ENCODE peak calls at places on chromosomes 16 and 17, in four cellular contexts. O is HepG2, T is GM12878, Q is K562. K is an unnamed sample.

GRCh38 chr17:60145006-60145935 is 4.5 kb upstream of the CA4 start:
- DNase-seq in T (no peak), O (no peak), Q (no peak), K (no peak)

GRCh38 chr16:30092373-30093010 is 768 bp upstream of the TBX6 start:
- DNase-seq in Q (peak), T (peak), O (peak), K (peak)

GRCh38 chr16:75195811-75196790 is 10.9 kb downstream of the CTRB2 start:
- DNase-seq in O (no peak), T (no peak), Q (no peak), K (no peak)

GRCh38 chr17:1643999-1644492 is 1.5 kb downstream of the SCARF1 start:
- DNase-seq in O (no peak), T (no peak), Q (no peak), K (no peak)

GRCh38 chr17:63841350-63842172 is 924 bp downstream of the SMARCD2 start:
- DNase-seq in T (no peak), Q (peak), O (peak), K (no peak)

GRCh38 chr17:38742431-38743308 is 5.5 kb downstream of the PCGF2 start:
- DNase-seq in T (no peak), Q (no peak), O (peak), K (peak)

GRCh38 chr16:70749681-70750601 is 51.0 kb downstream of the VAC14 start:
- DNase-seq in Q (no peak), T (no peak), O (no peak), K (no peak)

GRCh38 chr17:70906808-70907207 is 737.5 kb downstream of the KCNJ2 start:
- DNase-seq in Q (no peak), O (no peak), T (no peak), K (no peak)

GRCh38 chr17:36524428-36524876 is 10.2 kb downstream of the MYO19 start:
- DNase-seq in O (no peak), T (no peak), Q (no peak), K (no peak)

GRCh38 chr16:11425140-11425539 is 79.9 kb downstream of the RMI2 start:
- DNase-seq in T (no peak), Q (no peak), O (no peak), K (no peak)

GRCh38 chr16:26526633-26527032 is 540.1 kb upstream of the C16orf82 start:
- DNase-seq in T (no peak), Q (no peak), O (no peak), K (no peak)

GRCh38 chr17:59424331-59424730 is 92.9 kb downstream of the YPEL2 start:
- DNase-seq in T (no peak), O (no peak), Q (no peak), K (no peak)

GRCh38 chr17:76796081-76796480 is 58.2 kb downstream of the MFSD11 start:
- DNase-seq in O (no peak), T (no peak), Q (no peak), K (no peak)

GRCh38 chr17:77119668-77120301 is 21.0 kb upstream of the SEC14L1 start:
- DNase-seq in T (no peak), Q (no peak), O (peak), K (no peak)

GRCh38 chr16:56977256-56977655 is 12.1 kb upstream of the NLRC5 start:
- DNase-seq in Q (no peak), T (no peak), O (no peak), K (no peak)

GRCh38 chr16:28923652-28924398 is 1.2 kb downstream of the RABEP2 start:
- DNase-seq in T (peak), Q (no peak), O (peak), K (no peak)

GRCh38 chr17:60645918-60646523 is 31.6 kb upstream of the BCAS3 start:
- DNase-seq in Q (no peak), T (no peak), O (no peak), K (no peak)

GRCh38 chr16:53821487-53821886 is 117.5 kb downstream of the FTO start:
- DNase-seq in O (no peak), T (no peak), Q (no peak), K (no peak)

GRCh38 chr16:610513-611381 is 20.0 kb upstream of the WFIKKN1 start:
- DNase-seq in O (peak), T (no peak), Q (no peak), K (no peak)

GRCh38 chr17:56914641-56915263 is 903 bp upstream of the TRIM25 start:
- DNase-seq in Q (peak), O (no peak), T (no peak), K (no peak)

GRCh38 chr17:41434313-41434895 is 6.4 kb downstream of the KRT38 start:
- DNase-seq in Q (no peak), O (no peak), T (no peak), K (no peak)

GRCh38 chr17:29289852-29290251 is 4.1 kb downstream of the NUFIP2 start:
- DNase-seq in T (no peak), O (no peak), Q (no peak), K (no peak)

GRCh38 chr17:80029235-80029974 is 6.3 kb downstream of the TBC1D16 start:
- DNase-seq in Q (no peak), O (no peak), T (no peak), K (no peak)

GRCh38 chr16:81497690-81498089 is 53.1 kb downstream of the CMIP start:
- DNase-seq in O (no peak), Q (no peak), T (no peak), K (no peak)

GRCh38 chr17:78665952-78666920 is 89.0 kb upstream of the DNAH17 start:
- DNase-seq in Q (peak), T (no peak), O (peak), K (no peak)

GRCh38 chr17:57158296-57158695 is 73.2 kb downstream of the AKAP1 start:
- DNase-seq in Q (no peak), O (no peak), T (no peak), K (peak)

GRCh38 chr16:4407543-4408322 is 8.7 kb downstream of the CORO7 start:
- DNase-seq in Q (no peak), O (no peak), T (no peak), K (no peak)

GRCh38 chr16:84042879-84043485 is 387 bp upstream of the SLC38A8 start:
- DNase-seq in O (no peak), T (no peak), Q (peak), K (no peak)

GRCh38 chr16:76926042-76926441 is 264.9 kb upstream of the MON1B start:
- DNase-seq in O (no peak), T (no peak), Q (no peak), K (no peak)

GRCh38 chr17:20954794-20955193 is 88.0 kb downstream of the USP22 start:
- DNase-seq in O (no peak), Q (no peak), T (no peak), K (no peak)

GRCh38 chr16:30902070-30902972 is 5.9 kb downstream of the CTF1 start:
- DNase-seq in T (no peak), Q (peak), O (peak), K (peak)

GRCh38 chr16:1960665-1961630 is 1.6 kb downstream of the NDUFB10 start:
- DNase-seq in Q (peak), O (peak), T (no peak), K (no peak)

GRCh38 chr16:73382921-73383594 is 335.1 kb upstream of the ZFHX3 start:
- DNase-seq in O (no peak), T (no peak), Q (no peak), K (no peak)

GRCh38 chr16:69324013-69324531 is 6.3 kb downstream of the PDF start:
- DNase-seq in O (no peak), Q (no peak), T (no peak), K (no peak)

GRCh38 chr17:32569171-32570080 is 82.6 kb downstream of the CDK5R1 start:
- DNase-seq in T (peak), O (no peak), Q (no peak), K (no peak)

GRCh38 chr16:54077412-54077821 is 209.2 kb downstream of the IRX3 start:
- DNase-seq in T (no peak), O (no peak), Q (no peak), K (peak)

GRCh38 chr16:30964540-30965226 is 7.1 kb downstream of the SETD1A start:
- DNase-seq in T (no peak), Q (no peak), O (no peak), K (no peak)

GRCh38 chr17:78748048-78748729 is 33.9 kb downstream of the CYTH1 start:
- DNase-seq in T (no peak), Q (no peak), O (peak), K (no peak)

GRCh38 chr17:47705536-47706481 is 11.8 kb downstream of the TBKBP1 start:
- DNase-seq in O (no peak), Q (peak), T (no peak), K (no peak)
- TF ChIP-seq ESRRA in O (no peak), Q (no peak), T (no peak), K (no peak)

DNA sequence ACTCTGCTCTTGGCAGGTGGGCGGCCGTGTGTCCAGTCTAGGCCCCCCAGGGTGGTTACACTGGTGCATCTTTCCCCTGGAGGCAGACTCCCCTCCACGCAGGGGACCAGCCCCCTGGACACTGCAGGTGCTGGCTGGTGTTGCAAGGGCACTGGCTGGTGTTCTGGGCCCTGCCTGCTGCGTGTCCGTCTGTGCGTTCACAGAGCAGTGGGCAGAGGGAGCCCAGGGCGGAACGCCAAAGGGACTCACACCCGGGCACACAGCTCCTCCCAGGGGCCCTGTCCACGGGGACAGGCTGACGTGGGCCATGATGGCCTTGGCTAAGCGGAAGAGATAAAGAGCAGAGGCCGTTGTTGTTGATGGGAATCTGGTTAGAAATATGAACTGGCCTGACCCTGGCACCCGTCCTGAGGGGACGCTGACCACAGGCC is 27.3 kb downstream of the ACSF3 start:
- DNase-seq in T (no peak), O (no peak), Q (no peak), K (no peak)
- TF ChIP-seq JUNB in T (no peak), O (no peak), Q (no peak), K (no peak)

GRCh38 chr17:9336817-9337216 is 238.8 kb downstream of the STX8 start:
- DNase-seq in O (no peak), Q (no peak), T (peak), K (no peak)

GRCh38 chr17:9331512-9332163 is 244.0 kb downstream of the STX8 start:
- DNase-seq in O (no peak), Q (no peak), T (no peak), K (no peak)

GRCh38 chr17:9332164-9332527 is 243.5 kb downstream of the STX8 start:
- DNase-seq in O (no peak), T (no peak), Q (no peak), K (no peak)

GRCh38 chr17:9330903-9331272 is 244.7 kb downstream of the STX8 start:
- DNase-seq in Q (no peak), O (no peak), T (no peak), K (no peak)

DNA sequence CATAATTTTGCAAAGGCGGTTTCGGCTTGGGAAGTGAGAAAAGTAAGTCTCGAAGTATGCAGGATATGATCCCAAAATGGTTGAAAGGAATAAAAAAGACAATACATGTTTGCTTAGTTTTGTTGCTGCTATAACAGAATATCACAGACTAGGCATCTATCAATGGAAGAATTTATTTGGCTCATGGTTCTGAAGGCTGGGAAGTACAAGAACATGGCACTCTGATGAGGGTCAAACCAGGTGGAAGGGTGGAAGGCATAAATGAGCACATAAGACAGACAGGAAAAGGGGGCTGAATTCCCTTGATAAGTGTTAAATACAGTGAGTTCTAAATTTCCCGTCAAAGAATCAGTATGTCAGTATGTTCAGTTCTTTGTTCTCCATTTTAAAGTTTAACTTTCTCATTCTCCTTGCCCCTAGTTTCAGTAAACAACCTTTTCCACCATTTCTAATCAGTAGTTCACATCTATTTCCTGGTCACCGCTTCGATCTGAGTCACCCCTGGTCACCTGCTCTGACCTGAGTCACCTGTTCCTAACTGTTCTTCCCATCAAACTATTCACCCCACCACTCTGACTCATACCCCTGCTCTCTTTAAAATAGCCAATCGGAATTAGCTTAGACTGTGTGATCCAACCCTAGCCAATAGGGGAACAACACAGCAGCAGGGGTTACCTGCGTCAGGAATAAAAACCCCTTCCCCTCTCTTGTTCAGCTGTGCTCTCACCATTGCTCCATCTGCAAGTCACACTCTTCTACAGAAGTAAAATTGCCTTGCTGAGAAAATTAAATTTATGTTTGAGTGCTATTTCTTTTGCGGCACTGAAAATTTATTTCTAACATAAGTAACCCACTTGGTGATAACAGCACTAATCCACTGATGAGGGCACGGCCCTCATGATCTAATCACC is 240.8 kb downstream of the STX8 start:
- DNase-seq in T (no peak), Q (no peak), O (no peak), K (peak)
- TF ChIP-seq ESRRA in T (no peak), Q (no peak), O (no peak), K (no peak)

DNA sequence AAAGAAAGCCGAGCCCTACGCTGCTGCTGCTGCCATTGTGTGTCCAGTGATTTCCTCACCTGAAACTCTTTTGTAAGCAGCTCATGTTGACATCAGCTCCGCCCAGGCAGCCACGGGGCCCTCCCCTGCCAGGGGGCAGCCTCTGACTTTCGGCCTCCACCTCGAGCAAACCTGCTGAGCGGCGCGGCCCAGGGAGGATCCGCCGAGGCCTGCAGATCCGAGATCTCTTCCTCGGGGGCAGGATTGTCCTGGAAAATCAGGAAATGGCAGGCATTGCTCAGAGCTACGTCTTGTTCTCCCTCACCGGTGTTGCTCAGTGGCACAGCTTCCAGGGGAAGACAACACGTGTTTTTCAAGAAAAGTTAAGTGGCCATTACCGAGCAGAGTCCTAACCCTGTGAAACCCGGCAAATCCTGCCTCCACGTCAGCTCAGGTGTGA is 35.6 kb upstream of the ZNF750 start:
- DNase-seq in O (peak), T (no peak), Q (no peak), K (no peak)
- TF ChIP-seq JUNB in O (no peak), T (no peak), Q (no peak), K (no peak)

DNA sequence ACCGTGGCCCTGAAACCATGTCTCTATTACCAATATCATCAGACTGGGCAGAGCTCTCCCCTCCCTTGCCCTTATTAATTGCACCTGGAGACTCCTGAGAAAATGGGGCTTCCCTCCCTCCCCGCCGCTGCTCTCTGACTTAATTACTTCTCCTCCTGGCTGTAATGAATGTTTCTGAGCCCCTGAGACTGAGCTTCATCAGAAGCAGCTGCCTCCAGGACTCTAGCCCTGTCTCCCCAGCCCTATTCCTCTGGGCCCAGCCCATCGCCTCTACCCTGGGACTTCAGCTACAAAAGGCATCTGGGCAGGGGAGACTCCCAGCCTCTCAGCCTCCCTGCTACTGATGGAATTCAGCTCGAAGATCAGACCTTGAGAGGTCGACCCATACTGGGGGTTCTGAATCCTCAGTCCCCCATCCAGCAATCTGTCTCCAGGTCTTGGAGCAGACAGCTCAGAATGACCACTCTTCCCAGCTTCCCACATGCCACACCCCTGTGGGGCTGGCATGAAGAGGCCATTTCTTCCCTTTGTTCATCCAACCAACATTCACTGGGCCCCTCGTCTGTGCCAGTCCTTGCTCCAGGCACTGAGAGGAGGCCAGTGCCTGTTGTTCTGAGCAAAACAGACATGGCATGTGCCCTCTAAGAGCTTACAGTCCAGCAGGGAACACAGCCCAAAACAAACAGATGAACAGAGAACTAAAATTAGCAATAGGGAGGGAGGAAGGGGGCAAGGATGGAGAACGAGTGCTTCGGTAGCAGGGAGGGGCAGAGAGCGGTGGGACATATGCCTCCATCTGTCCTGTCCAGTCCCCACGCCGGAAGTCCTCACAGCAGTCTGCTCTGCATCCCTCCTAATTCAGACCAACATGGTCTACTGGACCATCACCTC is 17.0 kb upstream of the NAGS start:
- DNase-seq in T (no peak), Q (no peak), O (no peak), K (no peak)
- TF ChIP-seq ESRRA in T (no peak), Q (no peak), O (no peak), K (no peak)

GRCh38 chr17:6648181-6648580 is 3.2 kb downstream of the MED31 start:
- DNase-seq in T (no peak), Q (no peak), O (peak), K (peak)
- TF ChIP-seq JUNB in T (no peak), Q (no peak), O (no peak), K (no peak)

GRCh38 chr16:86029131-86029741 is 130.3 kb downstream of the IRF8 start:
- DNase-seq in T (no peak), Q (no peak), O (no peak), K (no peak)
- TF ChIP-seq ESRRA in T (no peak), Q (no peak), O (no peak), K (no peak)

GRCh38 chr17:58273453-58274104 is 7.2 kb downstream of the MPO start:
- DNase-seq in T (no peak), O (no peak), Q (no peak), K (no peak)

GRCh38 chr17:58276423-58276822 is 4.3 kb downstream of the MPO start:
- DNase-seq in Q (no peak), O (no peak), T (no peak), K (no peak)

GRCh38 chr17:58277107-58277506 is 3.6 kb downstream of the MPO start:
- DNase-seq in Q (peak), T (no peak), O (no peak), K (no peak)

GRCh38 chr17:58277726-58278595 is 2.8 kb downstream of the MPO start:
- DNase-seq in T (no peak), Q (no peak), O (no peak), K (no peak)

GRCh38 chr17:58275417-58275816 is 5.3 kb downstream of the MPO start:
- DNase-seq in Q (no peak), O (no peak), T (no peak), K (no peak)
- TF ChIP-seq JUNB in Q (no peak), O (no peak), T (no peak), K (no peak)

DNA sequence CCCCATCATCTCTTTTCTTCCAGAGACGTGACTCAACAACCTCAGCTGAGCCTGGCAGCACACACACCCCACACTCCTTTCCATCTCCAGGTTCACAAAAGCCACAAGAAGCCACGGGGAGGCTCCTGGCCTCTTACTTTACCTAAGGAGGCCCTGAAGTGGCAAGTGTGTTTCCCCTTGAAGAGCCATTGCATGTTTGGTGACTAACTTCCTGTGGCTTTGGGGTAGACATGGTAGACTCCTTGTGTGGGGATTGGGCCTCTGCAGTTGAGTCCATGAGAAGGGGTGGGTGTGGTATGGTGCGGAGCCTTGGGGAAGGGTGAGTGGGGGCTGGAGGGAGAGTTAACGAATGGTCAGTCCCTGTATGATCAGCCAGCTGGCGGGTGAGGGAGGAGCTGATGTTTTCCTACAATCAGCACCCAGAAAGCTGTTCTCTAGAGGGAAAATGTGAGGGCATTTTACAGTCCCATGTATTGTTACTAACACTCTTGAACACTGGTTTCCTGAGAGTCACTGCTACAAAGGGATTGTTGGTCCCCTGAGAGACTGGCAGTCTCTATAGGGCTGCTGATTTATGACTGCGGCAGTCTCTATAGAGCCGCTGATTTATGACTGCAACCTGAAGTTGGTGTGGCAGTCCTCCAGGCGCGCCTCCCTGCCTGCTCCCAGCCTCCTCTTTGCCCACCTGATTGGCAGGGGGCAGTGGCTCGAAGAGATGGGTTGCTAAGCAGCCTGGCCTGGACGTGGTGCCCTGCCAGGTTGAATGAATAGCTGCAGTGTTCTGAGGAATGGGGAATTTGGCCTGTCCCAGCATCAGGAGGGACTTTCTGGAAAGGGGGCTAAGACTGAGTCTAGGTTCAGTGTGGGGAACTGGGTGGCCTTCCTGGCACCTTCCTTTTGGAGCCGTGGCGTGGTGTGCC is 24.5 kb downstream of the SAP30BP start:
- DNase-seq in T (no peak), Q (no peak), O (no peak), K (no peak)
- TF ChIP-seq ESRRA in T (no peak), Q (no peak), O (no peak), K (no peak)

K was measured in A549.